ENCODE peak calls at places on chromosome 12, in four cellular contexts. R is WTC11, I is K562, X is HepG2. O is an unnamed sample.
A peak's percentile ranks its signal among the peaks of the same experiment; 100 is the strongest.

GRCh38 chr12:79114896-79115295 is 250.3 kb downstream of the SYT1 start:
- DNase-seq in R (no peak), I (no peak), X (no peak), O (no peak)

GRCh38 chr12:123286997-123287396 is 15.3 kb upstream of the CDK2AP1 start:
- DNase-seq in R (no peak), I (no peak), X (no peak), O (no peak)

GRCh38 chr12:52687527-52688385 is 7.5 kb upstream of the KRT1 start:
- DNase-seq in R (no peak), I (no peak), X (no peak), O (no peak)

GRCh38 chr12:20011200-20011599 is 357.1 kb upstream of the PDE3A start:
- DNase-seq in R (no peak), I (no peak), X (no peak), O (no peak)

GRCh38 chr12:13258212-13258611 is 61.7 kb downstream of the EMP1 start:
- DNase-seq in R (no peak), I (no peak), X (no peak), O (no peak)

GRCh38 chr12:3496964-3497363 is 6.0 kb downstream of the PRMT8 start:
- DNase-seq in R (no peak), I (no peak), X (peak; percentile 12), O (peak; percentile 11)

GRCh38 chr12:89316705-89317139 is 35.6 kb downstream of the DUSP6 start:
- DNase-seq in R (no peak), I (no peak), X (no peak), O (peak; percentile 19)

GRCh38 chr12:96261557-96261956 is 67.4 kb downstream of the ELK3 start:
- DNase-seq in R (no peak), I (no peak), X (no peak), O (no peak)

GRCh38 chr12:52184813-52185212 is 7.0 kb downstream of the KRT80 start:
- DNase-seq in R (no peak), I (no peak), X (no peak), O (no peak)

GRCh38 chr12:130714591-130715149 is 1.4 kb downstream of the RIMBP2 start:
- DNase-seq in R (no peak), I (no peak), X (no peak), O (no peak)

GRCh38 chr12:81167694-81168093 is 89.8 kb downstream of the ACSS3 start:
- DNase-seq in R (no peak), I (no peak), X (no peak), O (no peak)

GRCh38 chr12:95201056-95201670 is 16.1 kb downstream of the FGD6 start:
- DNase-seq in R (no peak), I (no peak), X (no peak), O (no peak)

GRCh38 chr12:68675098-68675842 is 11.5 kb upstream of the NUP107 start:
- DNase-seq in R (no peak), I (peak; percentile 17), X (no peak), O (no peak)

GRCh38 chr12:92042791-92043531 is 102.7 kb downstream of the BTG1 start:
- DNase-seq in R (no peak), I (no peak), X (no peak), O (no peak)

GRCh38 chr12:86256169-86256568 is at the start of gene MGAT4C:
- DNase-seq in R (no peak), I (no peak), X (no peak), O (peak; percentile 14)

GRCh38 chr12:16579041-16579440 is 26.9 kb downstream of the LMO3 start:
- DNase-seq in R (no peak), I (no peak), X (no peak), O (no peak)

GRCh38 chr12:52213541-52214420 is 19.3 kb upstream of the KRT7 start:
- DNase-seq in R (peak; percentile 96), I (peak; percentile 80), X (peak; percentile 57), O (peak; percentile 88)

GRCh38 chr12:40439771-40440492 is 215.1 kb downstream of the LRRK2 start:
- DNase-seq in R (no peak), I (no peak), X (no peak), O (no peak)

GRCh38 chr12:5872745-5873144 is 72.3 kb downstream of the ANO2 start:
- DNase-seq in R (no peak), I (peak; percentile 12), X (peak; percentile 12), O (peak; percentile 34)

GRCh38 chr12:122738561-122738960 is 7.9 kb upstream of the HCAR1 start:
- DNase-seq in R (no peak), I (no peak), X (no peak), O (no peak)

GRCh38 chr12:68835333-68835908 is 27.4 kb downstream of the MDM2 start:
- DNase-seq in R (no peak), I (no peak), X (no peak), O (no peak)

GRCh38 chr12:31914927-31915326 is 44.3 kb upstream of the RESF1 start:
- DNase-seq in R (no peak), I (no peak), X (no peak), O (no peak)

GRCh38 chr12:55728185-55728931 is 451 bp downstream of the CD63 start:
- DNase-seq in R (peak; percentile 34), I (peak; percentile 75), X (no peak), O (no peak)

GRCh38 chr12:124422570-124423523 is 128.0 kb downstream of the RFLNA start:
- DNase-seq in R (no peak), I (peak; percentile 96), X (peak; percentile 58), O (no peak)

GRCh38 chr12:76883151-76883550 is 4.3 kb upstream of the CSRP2 start:
- DNase-seq in R (no peak), I (no peak), X (no peak), O (no peak)

GRCh38 chr12:42696424-42697149 is 107.0 kb upstream of the PRICKLE1 start:
- DNase-seq in R (no peak), I (no peak), X (no peak), O (no peak)

GRCh38 chr12:7788316-7788689 is 899 bp upstream of the NANOG start:
- DNase-seq in R (no peak), I (no peak), X (no peak), O (no peak)

GRCh38 chr12:10247659-10248058 is 35.0 kb downstream of the GABARAPL1 start:
- DNase-seq in R (no peak), I (no peak), X (no peak), O (no peak)

GRCh38 chr12:118377005-118377890 is 893 bp downstream of the SUDS3 start:
- DNase-seq in R (no peak), I (no peak), X (no peak), O (no peak)

DNA sequence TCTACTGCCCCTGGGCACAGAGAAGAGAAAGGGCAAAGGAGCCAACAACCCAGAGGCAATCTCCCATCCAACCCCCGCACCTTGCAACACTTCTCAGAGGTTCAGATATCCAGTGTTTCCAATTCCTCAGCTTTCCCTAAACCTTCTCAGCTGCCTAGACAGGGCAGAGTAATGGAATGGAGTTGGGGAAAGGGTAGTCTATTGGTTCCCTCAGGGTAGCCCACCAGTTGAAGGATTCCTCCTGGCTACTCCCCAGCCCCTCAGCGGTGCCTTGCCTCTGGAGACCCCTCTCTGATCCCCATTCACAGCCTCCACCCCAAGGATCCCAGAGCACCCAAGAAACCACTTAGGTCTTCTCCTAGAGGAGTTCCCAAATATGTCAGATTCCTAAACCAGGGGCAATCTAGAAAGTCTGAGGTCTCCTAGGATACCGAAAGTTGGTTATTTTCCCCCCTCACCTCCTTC is 516 bp downstream of the NFE2 start:
- DNase-seq in R (no peak), I (no peak), X (no peak), O (no peak)
- TF ChIP-seq ELF4 in R (no peak), I (no peak), X (no peak), O (no peak)

DNA sequence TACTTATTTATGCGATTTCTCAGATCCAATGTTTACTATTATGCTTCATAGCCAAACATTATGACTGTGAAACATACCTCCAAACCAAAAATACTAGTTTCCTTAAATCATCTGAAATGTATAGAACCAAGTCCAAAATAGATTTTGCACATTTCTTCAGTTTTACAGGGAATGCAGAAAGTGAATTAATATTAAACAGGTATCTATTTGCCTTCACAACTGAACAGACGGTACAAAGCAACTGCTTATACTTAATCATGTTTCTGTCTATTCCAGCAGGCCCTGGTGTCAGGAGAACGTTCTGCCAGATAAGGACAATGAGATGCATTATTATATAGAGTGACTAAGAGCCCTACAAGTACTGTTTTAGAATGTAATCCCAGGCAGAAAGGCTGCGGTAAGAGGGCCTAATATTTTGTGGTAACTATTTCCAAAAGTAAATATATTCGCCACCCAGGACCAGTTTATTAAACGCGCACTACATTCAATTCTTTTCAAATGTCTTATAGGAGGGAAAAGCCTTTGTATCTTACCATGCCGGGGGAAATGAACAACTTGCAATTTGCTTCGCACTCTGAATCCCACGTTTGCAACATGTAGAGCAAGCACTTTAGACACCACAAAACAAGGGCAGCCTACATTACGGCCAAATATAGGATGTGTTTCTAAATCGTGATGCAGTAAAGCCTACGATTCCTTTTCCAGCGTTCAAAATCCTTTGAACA is 1.5 kb downstream of the CORO1C start:
- DNase-seq in R (no peak), I (no peak), X (peak; percentile 37), O (no peak)
- TF ChIP-seq ELF4 in R (no peak), I (no peak), X (no peak), O (no peak)

DNA sequence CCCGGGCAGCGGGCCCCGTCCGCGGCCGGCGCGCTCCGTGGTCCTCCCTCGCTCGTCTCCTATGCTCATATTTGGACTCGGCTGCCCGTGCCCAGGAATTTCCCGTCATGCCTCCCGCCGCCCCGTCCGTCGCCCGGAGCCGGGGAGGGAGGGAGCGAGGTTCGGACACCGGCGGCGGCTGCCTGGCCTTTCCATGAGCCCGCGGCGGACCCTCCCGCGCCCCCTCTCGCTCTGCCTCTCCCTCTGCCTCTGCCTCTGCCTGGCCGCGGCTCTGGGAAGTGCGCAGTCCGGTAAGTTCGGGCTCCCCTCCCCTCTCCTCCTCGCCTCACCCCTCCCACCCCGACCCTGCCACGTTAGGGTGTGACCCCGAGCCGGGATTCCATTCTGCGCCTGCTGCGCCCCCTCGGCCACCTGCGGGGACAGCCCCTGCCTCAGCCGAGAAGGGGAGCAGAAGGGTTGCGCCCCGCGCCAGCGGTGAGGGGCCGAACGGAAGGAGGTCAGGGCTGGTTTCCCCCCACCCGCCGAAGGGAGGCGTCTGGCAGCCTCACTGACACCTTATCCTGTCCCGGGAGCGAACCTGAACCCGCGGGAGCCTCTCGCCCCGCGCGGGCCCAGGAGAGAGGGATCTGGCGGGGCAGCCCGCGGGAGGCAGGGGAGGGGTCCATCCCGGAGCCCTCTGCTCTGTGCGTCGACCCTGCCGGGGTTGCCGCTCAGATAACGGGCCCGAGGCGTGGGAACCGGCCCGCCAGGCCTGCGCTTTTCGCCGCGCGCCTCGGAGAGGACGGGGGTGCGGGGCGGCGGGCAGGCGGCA is at the start of gene MSRB3:
- DNase-seq in R (peak; percentile 81), I (peak; percentile 14), X (peak; percentile 44), O (peak; percentile 75)
- TF ChIP-seq ELF4 in R (no peak), I (no peak), X (no peak), O (no peak)

GRCh38 chr12:50017047-50017446 is 8.2 kb downstream of the RACGAP1 start:
- DNase-seq in R (no peak), I (no peak), X (no peak), O (no peak)

GRCh38 chr12:50013361-50014147 is 11.7 kb downstream of the RACGAP1 start:
- DNase-seq in R (no peak), I (no peak), X (no peak), O (no peak)

GRCh38 chr12:50017653-50018052 is 7.6 kb downstream of the RACGAP1 start:
- DNase-seq in R (no peak), I (no peak), X (no peak), O (no peak)

GRCh38 chr12:50018968-50019367 is 6.3 kb downstream of the RACGAP1 start:
- DNase-seq in R (no peak), I (no peak), X (no peak), O (no peak)

DNA sequence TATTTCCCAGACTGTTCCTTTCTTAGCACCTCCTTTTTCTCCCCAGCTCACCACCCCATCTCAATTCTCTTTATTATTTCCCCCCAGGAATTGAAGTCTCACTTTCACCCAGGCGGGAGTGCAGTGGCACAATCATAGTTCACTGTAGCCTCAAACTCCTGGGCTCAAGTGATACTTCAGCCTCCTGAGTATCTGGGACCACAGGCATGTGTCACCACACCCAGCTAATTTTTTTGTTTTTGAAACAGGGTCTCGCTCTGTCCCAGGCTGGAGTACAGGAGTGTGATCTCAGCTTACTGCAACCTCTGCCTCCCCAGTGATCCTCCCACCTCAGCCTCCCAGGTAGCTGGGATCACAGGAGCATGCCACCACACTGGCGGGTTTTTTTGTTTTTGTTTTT is 11.0 kb downstream of the RACGAP1 start:
- DNase-seq in R (no peak), I (no peak), X (no peak), O (no peak)
- TF ChIP-seq ELF4 in R (no peak), I (no peak), X (no peak), O (no peak)